ENCODE peak calls at places on chromosome 3, in four cellular contexts. X is GM12878, K is HepG2, M is K562. Q is an unnamed sample.

GRCh38 chr3:175068587-175068986 is 209.5 kb downstream of the NAALADL2 start:
- DNase-seq in X (no peak), K (no peak), M (no peak), Q (no peak)

GRCh38 chr3:72259755-72260589 is 475.0 kb upstream of the PROK2 start:
- DNase-seq in X (no peak), K (no peak), M (no peak), Q (no peak)

GRCh38 chr3:147651107-147651506 is 241.9 kb downstream of the ZIC1 start:
- DNase-seq in X (no peak), K (no peak), M (no peak), Q (no peak)

GRCh38 chr3:175088981-175089380 is 229.8 kb downstream of the NAALADL2 start:
- DNase-seq in X (no peak), K (no peak), M (no peak), Q (no peak)

GRCh38 chr3:142844339-142844977 is 44.4 kb downstream of the PCOLCE2 start:
- DNase-seq in X (no peak), K (peak; percentile 16), M (peak; percentile 48), Q (no peak)

GRCh38 chr3:115876860-115877646 is 253.7 kb downstream of the GAP43 start:
- DNase-seq in X (no peak), K (no peak), M (no peak), Q (no peak)

GRCh38 chr3:9727041-9727595 is 4.4 kb upstream of the BRPF1 start:
- DNase-seq in X (no peak), K (peak; percentile 42), M (peak; percentile 76), Q (peak; percentile 85)

GRCh38 chr3:41301548-41301947 is 102.2 kb downstream of the CTNNB1 start:
- DNase-seq in X (no peak), K (no peak), M (no peak), Q (no peak)

GRCh38 chr3:114480442-114480841 is 186.6 kb downstream of the TIGIT start:
- DNase-seq in X (no peak), K (peak; percentile 40), M (no peak), Q (no peak)

GRCh38 chr3:55329849-55330248 is 157.3 kb downstream of the WNT5A start:
- DNase-seq in X (no peak), K (no peak), M (no peak), Q (no peak)

GRCh38 chr3:33202581-33203457 is 15.8 kb downstream of the SUSD5 start:
- DNase-seq in X (no peak), K (no peak), M (no peak), Q (no peak)

GRCh38 chr3:120855665-120856437 is 52.2 kb upstream of the STXBP5L start:
- DNase-seq in X (no peak), K (no peak), M (no peak), Q (no peak)

GRCh38 chr3:110027446-110027845 is 690.1 kb upstream of the DPPA4 start:
- DNase-seq in X (no peak), K (no peak), M (no peak), Q (no peak)

GRCh38 chr3:52525666-52526065 is 8.0 kb downstream of the NT5DC2 start:
- DNase-seq in X (no peak), K (no peak), M (no peak), Q (no peak)

GRCh38 chr3:16303037-16303436 is 38.0 kb downstream of the OXNAD1 start:
- DNase-seq in X (no peak), K (no peak), M (no peak), Q (no peak)

GRCh38 chr3:96959902-96960596 is 145.7 kb downstream of the EPHA6 start:
- DNase-seq in X (no peak), K (no peak), M (no peak), Q (no peak)

GRCh38 chr3:79724206-79724605 is 43.6 kb downstream of the ROBO1 start:
- DNase-seq in X (no peak), K (peak; percentile 5), M (no peak), Q (peak; percentile 53)

GRCh38 chr3:191094057-191094456 is 105.0 kb upstream of the OSTN start:
- DNase-seq in X (no peak), K (no peak), M (no peak), Q (no peak)

GRCh38 chr3:127632441-127632840 is 3.5 kb downstream of the PODXL2 start:
- DNase-seq in X (no peak), K (no peak), M (no peak), Q (no peak)
- TF ChIP-seq NR2C2 in X (no peak), K (no peak), M (no peak), Q (no peak)

DNA sequence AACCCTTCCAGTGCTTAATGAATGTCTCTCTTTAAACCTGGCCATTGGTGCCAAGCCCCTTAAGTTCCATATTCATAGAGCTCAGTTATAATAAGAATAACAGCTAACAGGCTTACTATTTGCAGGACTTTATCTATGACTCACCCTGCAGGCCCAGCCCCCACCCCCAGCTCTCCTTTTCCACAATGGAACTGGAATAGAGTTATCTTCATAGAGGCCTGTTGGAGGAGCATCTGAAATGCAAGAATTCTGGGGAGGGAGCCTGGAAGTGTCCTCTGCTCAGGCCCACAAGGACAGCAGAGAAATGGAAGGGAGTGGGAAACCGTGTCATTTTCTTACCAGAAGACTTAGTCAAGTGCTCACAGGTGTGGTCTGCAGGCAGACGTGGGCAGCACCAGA is 52.8 kb downstream of the SEMA5B start:
- DNase-seq in X (no peak), K (no peak), M (no peak), Q (no peak)
- TF ChIP-seq CREM in X (no peak), K (no peak), M (no peak), Q (no peak)

DNA sequence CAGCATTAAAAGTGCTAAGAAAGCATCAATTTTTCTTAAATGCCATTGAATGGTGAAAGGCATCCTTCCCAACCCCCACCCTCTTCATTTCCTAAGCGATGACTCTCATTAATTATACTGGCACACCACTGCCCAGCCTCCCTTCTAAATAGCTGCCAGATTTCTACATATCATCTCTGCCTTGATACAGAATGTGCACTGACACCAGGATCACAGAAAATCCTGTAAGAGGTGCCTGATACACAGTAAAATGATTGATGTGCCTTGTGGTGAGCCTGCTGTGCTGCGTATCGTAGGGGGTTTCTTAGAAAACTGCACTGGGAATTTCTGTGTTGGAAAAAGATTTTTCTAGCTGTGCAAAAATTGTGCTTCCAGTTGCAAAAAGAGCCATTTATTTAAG is 3.0 kb upstream of the PLCH1 start:
- DNase-seq in X (no peak), K (no peak), M (no peak), Q (no peak)
- TF ChIP-seq NR2C2 in X (no peak), K (no peak), M (no peak), Q (no peak)

GRCh38 chr3:134030801-134031619 is 1.3 kb upstream of the SLCO2A1 start:
- DNase-seq in X (no peak), K (no peak), M (no peak), Q (no peak)

GRCh38 chr3:134035836-134036235 is 6.1 kb upstream of the SLCO2A1 start:
- DNase-seq in X (no peak), K (no peak), M (no peak), Q (no peak)

GRCh38 chr3:134034005-134034785 is 4.5 kb upstream of the SLCO2A1 start:
- DNase-seq in X (no peak), K (no peak), M (no peak), Q (no peak)

GRCh38 chr3:134031620-134031915 is 1.8 kb upstream of the SLCO2A1 start:
- DNase-seq in X (no peak), K (no peak), M (no peak), Q (no peak)

DNA sequence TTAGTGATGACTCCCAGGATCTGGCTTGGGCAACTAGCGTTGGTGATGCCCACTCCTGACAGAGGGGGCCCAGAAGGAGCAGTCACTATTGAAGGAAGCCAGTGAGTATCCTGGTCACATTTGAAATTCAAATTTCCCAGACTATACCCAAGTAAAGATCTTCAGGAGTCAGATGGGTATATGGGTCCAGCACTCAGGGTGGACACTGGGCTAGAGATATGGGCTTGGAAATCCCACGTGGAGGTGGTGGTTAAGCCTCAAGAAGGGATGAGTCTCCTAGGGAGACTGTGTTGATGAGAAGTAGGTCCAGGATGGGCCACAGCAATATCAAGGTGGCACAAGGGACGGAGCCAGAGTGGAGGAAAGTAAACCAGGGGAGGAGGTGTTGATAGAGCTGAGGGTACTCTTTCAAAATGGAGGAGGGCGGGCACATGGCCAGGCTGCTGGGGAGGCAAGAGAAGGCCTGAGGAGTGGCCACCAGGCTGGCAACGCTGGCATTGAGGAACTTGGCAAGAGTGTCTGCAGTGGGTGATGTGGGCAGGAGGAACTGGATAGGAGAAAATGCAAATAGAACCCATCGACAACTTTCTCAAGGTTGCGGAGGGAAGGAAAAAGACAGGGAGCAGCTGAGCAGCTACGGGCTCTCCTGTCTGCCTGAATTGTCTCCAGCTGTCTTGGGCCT is 3.7 kb upstream of the SLCO2A1 start:
- DNase-seq in X (no peak), K (no peak), M (no peak), Q (no peak)
- TF ChIP-seq CREM in X (no peak), K (no peak), M (no peak), Q (no peak)

GRCh38 chr3:184185461-184186183 is 377 bp upstream of the ABCF3 start:
- DNase-seq in X (peak; percentile 97), K (peak; percentile 97), M (peak; percentile 97), Q (peak; percentile 99)

GRCh38 chr3:184186902-184187207 is 856 bp downstream of the ABCF3 start:
- DNase-seq in X (no peak), K (no peak), M (no peak), Q (no peak)

GRCh38 chr3:184183679-184184078 is 2.3 kb upstream of the ABCF3 start:
- DNase-seq in X (no peak), K (no peak), M (no peak), Q (no peak)

GRCh38 chr3:184186184-184186901 is at the start of gene ABCF3:
- DNase-seq in X (no peak), K (no peak), M (no peak), Q (no peak)

GRCh38 chr3:184184546-184185234 is 1.3 kb upstream of the ABCF3 start:
- DNase-seq in X (no peak), K (no peak), M (no peak), Q (no peak)
- TF ChIP-seq NR2C2 in X (no peak), K (no peak), M (no peak), Q (no peak)

GRCh38 chr3:171908731-171909130 is 65.6 kb downstream of the TMEM212 start:
- DNase-seq in X (no peak), K (no peak), M (no peak), Q (no peak)

GRCh38 chr3:171901615-171902312 is 58.6 kb downstream of the TMEM212 start:
- DNase-seq in X (no peak), K (peak; percentile 20), M (no peak), Q (no peak)

GRCh38 chr3:171906951-171907676 is 64.0 kb downstream of the TMEM212 start:
- DNase-seq in X (no peak), K (no peak), M (no peak), Q (no peak)

GRCh38 chr3:171907761-171908160 is 64.6 kb downstream of the TMEM212 start:
- DNase-seq in X (no peak), K (peak; percentile 61), M (no peak), Q (no peak)

GRCh38 chr3:171904829-171905228 is 61.7 kb downstream of the TMEM212 start:
- DNase-seq in X (no peak), K (peak; percentile 55), M (no peak), Q (no peak)
- TF ChIP-seq CREM in X (no peak), K (no peak), M (no peak), Q (no peak)